ENCODE peak calls at places on chromosomes 5 and 9, in four cellular contexts. One of them, this sample, is unnamed.

GRCh38 chr5:38948501-38948900 is 102.7 kb downstream of the OSMR start:
- DNase-seq in fibroblast of the aortic adventitia: peak
- DNase-seq in stimulated activated CD4-positive, alpha-beta T cell treated with anti-CD3 and anti-CD28 coated beads, Interleukin-2, amount 100 ng/mL, for 48 hours: no peak
- DNase-seq in frontal cortex: no peak
- DNase-seq in this sample: no peak

GRCh38 chr5:179883163-179883562 is 24.5 kb downstream of the TBC1D9B start:
- DNase-seq in stimulated activated CD4-positive, alpha-beta T cell treated with anti-CD3 and anti-CD28 coated beads, Interleukin-2, amount 100 ng/mL, for 48 hours: no peak
- DNase-seq in fibroblast of the aortic adventitia: no peak
- DNase-seq in frontal cortex: no peak
- DNase-seq in this sample: no peak

GRCh38 chr9:34540826-34541225 is 18.0 kb upstream of the ENHO start:
- DNase-seq in stimulated activated CD4-positive, alpha-beta T cell treated with anti-CD3 and anti-CD28 coated beads, Interleukin-2, amount 100 ng/mL, for 48 hours: no peak
- DNase-seq in frontal cortex: no peak
- DNase-seq in fibroblast of the aortic adventitia: peak
- DNase-seq in this sample: peak

GRCh38 chr9:98248737-98249474 is 6.5 kb downstream of the TBC1D2 start:
- DNase-seq in fibroblast of the aortic adventitia: peak
- DNase-seq in stimulated activated CD4-positive, alpha-beta T cell treated with anti-CD3 and anti-CD28 coated beads, Interleukin-2, amount 100 ng/mL, for 48 hours: no peak
- DNase-seq in frontal cortex: no peak
- DNase-seq in this sample: peak

GRCh38 chr5:66074891-66075290 is 69.2 kb upstream of the SREK1 start:
- DNase-seq in fibroblast of the aortic adventitia: no peak
- DNase-seq in frontal cortex: no peak
- DNase-seq in stimulated activated CD4-positive, alpha-beta T cell treated with anti-CD3 and anti-CD28 coated beads, Interleukin-2, amount 100 ng/mL, for 48 hours: no peak
- DNase-seq in this sample: peak

GRCh38 chr5:42064821-42065220 is 139.7 kb downstream of the FBXO4 start:
- DNase-seq in frontal cortex: no peak
- DNase-seq in fibroblast of the aortic adventitia: no peak
- DNase-seq in stimulated activated CD4-positive, alpha-beta T cell treated with anti-CD3 and anti-CD28 coated beads, Interleukin-2, amount 100 ng/mL, for 48 hours: no peak
- DNase-seq in this sample: no peak

GRCh38 chr5:90940227-90940995 is 381.8 kb downstream of the ADGRV1 start:
- DNase-seq in stimulated activated CD4-positive, alpha-beta T cell treated with anti-CD3 and anti-CD28 coated beads, Interleukin-2, amount 100 ng/mL, for 48 hours: peak
- DNase-seq in frontal cortex: no peak
- DNase-seq in fibroblast of the aortic adventitia: peak
- DNase-seq in this sample: peak

GRCh38 chr9:129126789-129127618 is 15.8 kb downstream of the PTPA start:
- DNase-seq in stimulated activated CD4-positive, alpha-beta T cell treated with anti-CD3 and anti-CD28 coated beads, Interleukin-2, amount 100 ng/mL, for 48 hours: no peak
- DNase-seq in fibroblast of the aortic adventitia: no peak
- DNase-seq in frontal cortex: no peak
- DNase-seq in this sample: no peak

GRCh38 chr5:77129386-77129785 is 42.3 kb upstream of the ZBED3 start:
- DNase-seq in frontal cortex: no peak
- DNase-seq in fibroblast of the aortic adventitia: no peak
- DNase-seq in stimulated activated CD4-positive, alpha-beta T cell treated with anti-CD3 and anti-CD28 coated beads, Interleukin-2, amount 100 ng/mL, for 48 hours: no peak
- DNase-seq in this sample: peak

GRCh38 chr9:130320697-130321080 is 55.1 kb downstream of the HMCN2 start:
- DNase-seq in frontal cortex: no peak
- DNase-seq in fibroblast of the aortic adventitia: no peak
- DNase-seq in stimulated activated CD4-positive, alpha-beta T cell treated with anti-CD3 and anti-CD28 coated beads, Interleukin-2, amount 100 ng/mL, for 48 hours: no peak
- DNase-seq in this sample: peak

GRCh38 chr9:135228983-135229625 is 141.6 kb downstream of the OLFM1 start:
- DNase-seq in fibroblast of the aortic adventitia: no peak
- DNase-seq in stimulated activated CD4-positive, alpha-beta T cell treated with anti-CD3 and anti-CD28 coated beads, Interleukin-2, amount 100 ng/mL, for 48 hours: no peak
- DNase-seq in frontal cortex: no peak
- DNase-seq in this sample: no peak

GRCh38 chr5:141155540-141156374 is 5.9 kb downstream of the PCDHB6 start:
- DNase-seq in fibroblast of the aortic adventitia: no peak
- DNase-seq in frontal cortex: no peak
- DNase-seq in stimulated activated CD4-positive, alpha-beta T cell treated with anti-CD3 and anti-CD28 coated beads, Interleukin-2, amount 100 ng/mL, for 48 hours: no peak
- DNase-seq in this sample: peak

GRCh38 chr9:81537964-81538363 is 151.4 kb downstream of the TLE1 start:
- DNase-seq in stimulated activated CD4-positive, alpha-beta T cell treated with anti-CD3 and anti-CD28 coated beads, Interleukin-2, amount 100 ng/mL, for 48 hours: no peak
- DNase-seq in fibroblast of the aortic adventitia: peak
- DNase-seq in frontal cortex: no peak
- DNase-seq in this sample: no peak

GRCh38 chr5:641331-641765 is 29.2 kb downstream of the CEP72 start:
- DNase-seq in stimulated activated CD4-positive, alpha-beta T cell treated with anti-CD3 and anti-CD28 coated beads, Interleukin-2, amount 100 ng/mL, for 48 hours: no peak
- DNase-seq in fibroblast of the aortic adventitia: no peak
- DNase-seq in frontal cortex: no peak
- DNase-seq in this sample: no peak

GRCh38 chr5:123696948-123697347 is 185.0 kb downstream of the CSNK1G3 start:
- DNase-seq in frontal cortex: peak
- DNase-seq in stimulated activated CD4-positive, alpha-beta T cell treated with anti-CD3 and anti-CD28 coated beads, Interleukin-2, amount 100 ng/mL, for 48 hours: no peak
- DNase-seq in fibroblast of the aortic adventitia: peak
- DNase-seq in this sample: no peak

GRCh38 chr9:136199391-136200288 is 5.3 kb downstream of the LHX3 start:
- DNase-seq in frontal cortex: no peak
- DNase-seq in stimulated activated CD4-positive, alpha-beta T cell treated with anti-CD3 and anti-CD28 coated beads, Interleukin-2, amount 100 ng/mL, for 48 hours: no peak
- DNase-seq in fibroblast of the aortic adventitia: no peak
- DNase-seq in this sample: no peak

GRCh38 chr9:77753183-77753582 is 105.1 kb upstream of the GNA14 start:
- DNase-seq in fibroblast of the aortic adventitia: no peak
- DNase-seq in frontal cortex: no peak
- DNase-seq in stimulated activated CD4-positive, alpha-beta T cell treated with anti-CD3 and anti-CD28 coated beads, Interleukin-2, amount 100 ng/mL, for 48 hours: no peak
- DNase-seq in this sample: no peak

This sample was measured in SK-MEL-5.